ENCODE peak calls at places on chromosomes 1 and 21, in four cellular contexts. Y, R, T and V are unnamed samples.

GRCh38 chr1:98739762-98740161 is 78.2 kb downstream of the SNX7 start:
- DNase-seq in T (no peak), R (no peak), Y (no peak), V (no peak)

GRCh38 chr1:234770031-234770795 is 160.2 kb upstream of the IRF2BP2 start:
- DNase-seq in R (no peak), Y (peak; percentile 90), T (no peak), V (no peak)

GRCh38 chr1:244349103-244349531 is 102.6 kb downstream of the ADSS2 start:
- DNase-seq in R (peak; percentile 15), Y (no peak), T (peak; percentile 19), V (no peak)

GRCh38 chr1:204104331-204105222 is 31.7 kb downstream of the SOX13 start:
- DNase-seq in T (no peak), R (peak; percentile 62), Y (no peak), V (no peak)

GRCh38 chr1:216936779-216937178 is 213.6 kb upstream of the ESRRG start:
- DNase-seq in R (no peak), T (no peak), Y (no peak), V (no peak)

GRCh38 chr1:201719812-201720521 is 109.0 kb upstream of the IPO9 start:
- DNase-seq in Y (no peak), R (no peak), T (peak; percentile 81), V (peak; percentile 70)

GRCh38 chr1:194870860-194871259 is 1684.4 kb upstream of the B3GALT2 start:
- DNase-seq in Y (no peak), T (no peak), R (no peak), V (no peak)

GRCh38 chr1:230772457-230773395 is 25.5 kb downstream of the CAPN9 start:
- DNase-seq in Y (peak; percentile 48), T (no peak), R (peak; percentile 44), V (peak; percentile 62)

GRCh38 chr1:14887044-14887443 is 266.5 kb upstream of the TMEM51 start:
- DNase-seq in Y (no peak), T (no peak), R (no peak), V (no peak)

GRCh38 chr1:47912756-47913155 is 84.4 kb downstream of the TRABD2B start:
- DNase-seq in R (no peak), Y (no peak), T (no peak), V (no peak)

GRCh38 chr1:77361621-77362020 is 79.8 kb downstream of the AK5 start:
- DNase-seq in T (no peak), Y (no peak), R (no peak), V (no peak)

GRCh38 chr1:99590578-99591209 is 55.2 kb upstream of the PALMD start:
- DNase-seq in T (no peak), R (no peak), Y (peak; percentile 4), V (no peak)

GRCh38 chr21:46154955-46155513 is 345 bp downstream of the FTCD start:
- DNase-seq in T (no peak), R (no peak), Y (no peak), V (peak; percentile 12)

DNA sequence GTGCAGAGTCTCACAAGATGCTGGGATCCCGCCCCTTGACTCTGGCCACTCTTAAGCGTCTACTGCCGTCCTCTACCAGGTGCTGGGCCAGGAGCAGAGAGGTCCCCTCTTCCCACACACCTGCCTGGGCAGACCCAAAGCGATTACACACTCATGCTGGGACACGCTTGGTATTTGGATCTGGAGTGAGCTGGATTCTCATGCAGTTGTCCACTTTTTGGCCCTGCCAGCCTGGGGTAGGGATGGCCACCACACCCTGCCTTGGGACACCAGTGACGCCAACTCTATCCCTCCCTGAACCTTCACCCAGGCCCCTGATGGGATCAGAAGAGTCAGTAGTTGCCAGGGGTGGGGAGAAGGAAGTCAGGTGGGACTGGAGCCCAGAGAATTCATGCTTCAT is 28.6 kb downstream of the ITPKB start:
- DNase-seq in T (no peak), Y (no peak), R (no peak), V (peak; percentile 56)
- H3K4me1 ChIP-seq in T (peaks cover 3% of the 10 kb centered on the region), Y (peaks cover 12% of the 10 kb centered on the region), R (peaks cover 3% of the 10 kb centered on the region), V (peaks cover 17% of the 10 kb centered on the region)

GRCh38 chr1:178869114-178869697 is 1.7 kb downstream of the ANGPTL1 start:
- DNase-seq in T (no peak), Y (no peak), R (no peak), V (no peak)
- H3K4me3 ChIP-seq in T (peak overlapping the region; percentile 22), Y (no peak overlapping the region), R (no peak overlapping the region), V (peak overlapping the region; percentile 41)

GRCh38 chr1:23167353-23168078 is 1.1 kb downstream of the LUZP1 start:
- DNase-seq in T (peak; percentile 41), R (no peak), Y (peak; percentile 88), V (peak; percentile 54)

GRCh38 chr1:23166854-23167253 is 1.8 kb downstream of the LUZP1 start:
- DNase-seq in R (no peak), T (no peak), Y (no peak), V (no peak)

GRCh38 chr1:23159963-23160877 is 8.4 kb downstream of the LUZP1 start:
- DNase-seq in R (no peak), Y (no peak), T (no peak), V (no peak)

GRCh38 chr1:23168079-23168461 is 586 bp downstream of the LUZP1 start:
- DNase-seq in T (peak; percentile 32), Y (peak; percentile 87), R (no peak), V (peak; percentile 42)

GRCh38 chr1:23163395-23163794 is 5.3 kb downstream of the LUZP1 start:
- DNase-seq in Y (no peak), T (no peak), R (no peak), V (no peak)
- H3K4me1 ChIP-seq in Y (peaks cover 5% of the 10 kb centered on the region), T (no peaks in the 10 kb centered on the region), R (peaks cover 59% of the 10 kb centered on the region), V (peaks cover 9% of the 10 kb centered on the region)

GRCh38 chr1:40302475-40302874 is 14.6 kb downstream of the COL9A2 start:
- DNase-seq in Y (no peak), R (no peak), T (no peak), V (no peak)
- H3K4me3 ChIP-seq in Y (no peak overlapping the region), R (no peak overlapping the region), T (no peak overlapping the region), V (no peak overlapping the region)

GRCh38 chr1:196535727-196536126 is 72.5 kb downstream of the KCNT2 start:
- DNase-seq in T (no peak), Y (no peak), R (no peak), V (no peak)
- H3K4me1 ChIP-seq in T (no peaks in the 10 kb centered on the region), Y (peaks cover 4% of the 10 kb centered on the region), R (no peaks in the 10 kb centered on the region), V (no peaks in the 10 kb centered on the region)

GRCh38 chr1:191572479-191572878 is 585.8 kb upstream of the RGS18 start:
- DNase-seq in Y (no peak), R (no peak), T (no peak), V (no peak)
- H3K4me3 ChIP-seq in Y (no peak overlapping the region), R (no peak overlapping the region), T (no peak overlapping the region), V (no peak overlapping the region)